ENCODE peak calls at places on chromosomes 1 and 21, in seven cellular contexts. One of them, this sample, is unnamed.

GRCh38 chr1:102952400-102952799 is 155.9 kb downstream of the COL11A1 start:
- DNase-seq in stimulated activated CD8-positive, alpha-beta memory T cell treated with anti-CD3 and anti-CD28 coated beads, Interleukin-4, amount 100 ng/mL, for 24 hours: no peak
- DNase-seq in small intestine: no peak
- DNase-seq in H9: no peak
- DNase-seq in ascending aorta: no peak
- DNase-seq in OCI-LY7: no peak
- DNase-seq in AG04449: no peak
- DNase-seq in this sample: no peak

GRCh38 chr1:78651247-78651646 is 1.6 kb downstream of the IFI44 start:
- DNase-seq in stimulated activated CD8-positive, alpha-beta memory T cell treated with anti-CD3 and anti-CD28 coated beads, Interleukin-4, amount 100 ng/mL, for 24 hours: no peak
- DNase-seq in small intestine: peak
- DNase-seq in H9: no peak
- DNase-seq in ascending aorta: no peak
- DNase-seq in OCI-LY7: no peak
- DNase-seq in AG04449: peak
- DNase-seq in this sample: peak

GRCh38 chr1:162026906-162027305 is 3.2 kb upstream of the OLFML2B start:
- DNase-seq in stimulated activated CD8-positive, alpha-beta memory T cell treated with anti-CD3 and anti-CD28 coated beads, Interleukin-4, amount 100 ng/mL, for 24 hours: no peak
- DNase-seq in small intestine: no peak
- DNase-seq in H9: no peak
- DNase-seq in ascending aorta: no peak
- DNase-seq in OCI-LY7: no peak
- DNase-seq in AG04449: no peak
- DNase-seq in this sample: no peak

GRCh38 chr1:152398812-152399698 is 15.0 kb downstream of the CRNN start:
- DNase-seq in stimulated activated CD8-positive, alpha-beta memory T cell treated with anti-CD3 and anti-CD28 coated beads, Interleukin-4, amount 100 ng/mL, for 24 hours: no peak
- DNase-seq in small intestine: peak
- DNase-seq in H9: no peak
- DNase-seq in ascending aorta: no peak
- DNase-seq in OCI-LY7: peak
- DNase-seq in AG04449: no peak
- DNase-seq in this sample: peak

GRCh38 chr21:39386194-39386593 is 37.3 kb upstream of the HMGN1 start:
- DNase-seq in stimulated activated CD8-positive, alpha-beta memory T cell treated with anti-CD3 and anti-CD28 coated beads, Interleukin-4, amount 100 ng/mL, for 24 hours: no peak
- DNase-seq in small intestine: no peak
- DNase-seq in H9: peak
- DNase-seq in ascending aorta: no peak
- DNase-seq in OCI-LY7: no peak
- DNase-seq in AG04449: no peak
- DNase-seq in this sample: peak

GRCh38 chr1:63405021-63405420 is 37.6 kb downstream of the ALG6 start:
- DNase-seq in stimulated activated CD8-positive, alpha-beta memory T cell treated with anti-CD3 and anti-CD28 coated beads, Interleukin-4, amount 100 ng/mL, for 24 hours: no peak
- DNase-seq in small intestine: no peak
- DNase-seq in H9: no peak
- DNase-seq in ascending aorta: no peak
- DNase-seq in OCI-LY7: no peak
- DNase-seq in AG04449: no peak
- DNase-seq in this sample: peak

GRCh38 chr21:14273736-14274538 is 58.0 kb downstream of the RBM11 start:
- DNase-seq in stimulated activated CD8-positive, alpha-beta memory T cell treated with anti-CD3 and anti-CD28 coated beads, Interleukin-4, amount 100 ng/mL, for 24 hours: no peak
- DNase-seq in small intestine: peak
- DNase-seq in H9: peak
- DNase-seq in ascending aorta: peak
- DNase-seq in OCI-LY7: no peak
- DNase-seq in AG04449: no peak
- DNase-seq in this sample: peak

GRCh38 chr21:38619865-38620513 is 121.7 kb upstream of the ERG start:
- DNase-seq in stimulated activated CD8-positive, alpha-beta memory T cell treated with anti-CD3 and anti-CD28 coated beads, Interleukin-4, amount 100 ng/mL, for 24 hours: no peak
- DNase-seq in small intestine: no peak
- DNase-seq in H9: no peak
- DNase-seq in ascending aorta: peak
- DNase-seq in OCI-LY7: no peak
- DNase-seq in AG04449: no peak
- DNase-seq in this sample: no peak

GRCh38 chr1:209565759-209566678 is 17.5 kb upstream of the CAMK1G start:
- DNase-seq in stimulated activated CD8-positive, alpha-beta memory T cell treated with anti-CD3 and anti-CD28 coated beads, Interleukin-4, amount 100 ng/mL, for 24 hours: peak
- DNase-seq in small intestine: peak
- DNase-seq in H9: peak
- DNase-seq in ascending aorta: peak
- DNase-seq in OCI-LY7: peak
- DNase-seq in AG04449: peak
- DNase-seq in this sample: peak

GRCh38 chr1:6743189-6744101 is 41.8 kb upstream of the CAMTA1 start:
- DNase-seq in stimulated activated CD8-positive, alpha-beta memory T cell treated with anti-CD3 and anti-CD28 coated beads, Interleukin-4, amount 100 ng/mL, for 24 hours: no peak
- DNase-seq in small intestine: no peak
- DNase-seq in H9: peak
- DNase-seq in ascending aorta: peak
- DNase-seq in OCI-LY7: no peak
- DNase-seq in AG04449: peak
- DNase-seq in this sample: no peak

GRCh38 chr1:217586586-217586985 is 44.3 kb downstream of the GPATCH2 start:
- DNase-seq in stimulated activated CD8-positive, alpha-beta memory T cell treated with anti-CD3 and anti-CD28 coated beads, Interleukin-4, amount 100 ng/mL, for 24 hours: no peak
- DNase-seq in small intestine: no peak
- DNase-seq in H9: no peak
- DNase-seq in ascending aorta: no peak
- DNase-seq in OCI-LY7: no peak
- DNase-seq in AG04449: no peak
- DNase-seq in this sample: no peak

GRCh38 chr1:243680861-243681260 is 169.2 kb downstream of the AKT3 start:
- DNase-seq in stimulated activated CD8-positive, alpha-beta memory T cell treated with anti-CD3 and anti-CD28 coated beads, Interleukin-4, amount 100 ng/mL, for 24 hours: no peak
- DNase-seq in small intestine: no peak
- DNase-seq in H9: no peak
- DNase-seq in ascending aorta: no peak
- DNase-seq in OCI-LY7: no peak
- DNase-seq in AG04449: peak
- DNase-seq in this sample: no peak

GRCh38 chr1:38003261-38004250 is 1.8 kb downstream of the FHL3 start:
- DNase-seq in stimulated activated CD8-positive, alpha-beta memory T cell treated with anti-CD3 and anti-CD28 coated beads, Interleukin-4, amount 100 ng/mL, for 24 hours: no peak
- DNase-seq in small intestine: no peak
- DNase-seq in H9: no peak
- DNase-seq in ascending aorta: peak
- DNase-seq in OCI-LY7: no peak
- DNase-seq in AG04449: no peak
- DNase-seq in this sample: no peak

GRCh38 chr1:151970641-151971040 is 23.0 kb downstream of the S100A10 start:
- DNase-seq in stimulated activated CD8-positive, alpha-beta memory T cell treated with anti-CD3 and anti-CD28 coated beads, Interleukin-4, amount 100 ng/mL, for 24 hours: no peak
- DNase-seq in small intestine: peak
- DNase-seq in H9: no peak
- DNase-seq in ascending aorta: no peak
- DNase-seq in OCI-LY7: no peak
- DNase-seq in AG04449: no peak
- DNase-seq in this sample: peak

GRCh38 chr1:151065089-151065645 is 5.0 kb downstream of the MLLT11 start:
- DNase-seq in stimulated activated CD8-positive, alpha-beta memory T cell treated with anti-CD3 and anti-CD28 coated beads, Interleukin-4, amount 100 ng/mL, for 24 hours: no peak
- DNase-seq in small intestine: no peak
- DNase-seq in H9: no peak
- DNase-seq in ascending aorta: no peak
- DNase-seq in OCI-LY7: no peak
- DNase-seq in AG04449: no peak
- DNase-seq in this sample: no peak

GRCh38 chr1:231962636-231963035 is 336.0 kb downstream of the DISC1 start:
- DNase-seq in stimulated activated CD8-positive, alpha-beta memory T cell treated with anti-CD3 and anti-CD28 coated beads, Interleukin-4, amount 100 ng/mL, for 24 hours: no peak
- DNase-seq in small intestine: no peak
- DNase-seq in H9: no peak
- DNase-seq in ascending aorta: no peak
- DNase-seq in OCI-LY7: no peak
- DNase-seq in AG04449: no peak
- DNase-seq in this sample: no peak

GRCh38 chr1:25094995-25095394 is 137.3 kb downstream of the SYF2 start:
- DNase-seq in stimulated activated CD8-positive, alpha-beta memory T cell treated with anti-CD3 and anti-CD28 coated beads, Interleukin-4, amount 100 ng/mL, for 24 hours: no peak
- DNase-seq in small intestine: no peak
- DNase-seq in H9: no peak
- DNase-seq in ascending aorta: no peak
- DNase-seq in OCI-LY7: no peak
- DNase-seq in AG04449: no peak
- DNase-seq in this sample: no peak

GRCh38 chr1:170586321-170586855 is 54.4 kb downstream of the GORAB start:
- DNase-seq in stimulated activated CD8-positive, alpha-beta memory T cell treated with anti-CD3 and anti-CD28 coated beads, Interleukin-4, amount 100 ng/mL, for 24 hours: no peak
- DNase-seq in small intestine: no peak
- DNase-seq in H9: no peak
- DNase-seq in ascending aorta: peak
- DNase-seq in OCI-LY7: no peak
- DNase-seq in AG04449: no peak
- DNase-seq in this sample: no peak

GRCh38 chr1:246785536-246786111 is 61.4 kb downstream of the SCCPDH start:
- DNase-seq in stimulated activated CD8-positive, alpha-beta memory T cell treated with anti-CD3 and anti-CD28 coated beads, Interleukin-4, amount 100 ng/mL, for 24 hours: no peak
- DNase-seq in small intestine: no peak
- DNase-seq in H9: peak
- DNase-seq in ascending aorta: no peak
- DNase-seq in OCI-LY7: no peak
- DNase-seq in AG04449: no peak
- DNase-seq in this sample: no peak

GRCh38 chr1:203219934-203220333 is 9.5 kb downstream of the CHIT1 start:
- DNase-seq in stimulated activated CD8-positive, alpha-beta memory T cell treated with anti-CD3 and anti-CD28 coated beads, Interleukin-4, amount 100 ng/mL, for 24 hours: no peak
- DNase-seq in small intestine: no peak
- DNase-seq in H9: peak
- DNase-seq in ascending aorta: no peak
- DNase-seq in OCI-LY7: no peak
- DNase-seq in AG04449: no peak
- DNase-seq in this sample: no peak

GRCh38 chr1:53526451-53527101 is 67.4 kb downstream of the DMRTB1 start:
- DNase-seq in stimulated activated CD8-positive, alpha-beta memory T cell treated with anti-CD3 and anti-CD28 coated beads, Interleukin-4, amount 100 ng/mL, for 24 hours: no peak
- DNase-seq in small intestine: no peak
- DNase-seq in H9: no peak
- DNase-seq in ascending aorta: peak
- DNase-seq in OCI-LY7: no peak
- DNase-seq in AG04449: peak
- DNase-seq in this sample: no peak

GRCh38 chr1:223189903-223190724 is 47.1 kb upstream of the TLR5 start:
- DNase-seq in stimulated activated CD8-positive, alpha-beta memory T cell treated with anti-CD3 and anti-CD28 coated beads, Interleukin-4, amount 100 ng/mL, for 24 hours: peak
- DNase-seq in small intestine: no peak
- DNase-seq in H9: no peak
- DNase-seq in ascending aorta: no peak
- DNase-seq in OCI-LY7: no peak
- DNase-seq in AG04449: no peak
- DNase-seq in this sample: no peak

GRCh38 chr1:4946343-4946742 is 291.9 kb downstream of the AJAP1 start:
- DNase-seq in stimulated activated CD8-positive, alpha-beta memory T cell treated with anti-CD3 and anti-CD28 coated beads, Interleukin-4, amount 100 ng/mL, for 24 hours: no peak
- DNase-seq in small intestine: no peak
- DNase-seq in H9: no peak
- DNase-seq in ascending aorta: no peak
- DNase-seq in OCI-LY7: no peak
- DNase-seq in AG04449: no peak
- DNase-seq in this sample: no peak

GRCh38 chr1:222250376-222250775 is 297.5 kb downstream of the HHIPL2 start:
- DNase-seq in stimulated activated CD8-positive, alpha-beta memory T cell treated with anti-CD3 and anti-CD28 coated beads, Interleukin-4, amount 100 ng/mL, for 24 hours: no peak
- DNase-seq in small intestine: no peak
- DNase-seq in H9: no peak
- DNase-seq in ascending aorta: no peak
- DNase-seq in OCI-LY7: no peak
- DNase-seq in AG04449: peak
- DNase-seq in this sample: no peak

GRCh38 chr1:34354367-34354766 is 177.7 kb downstream of the C1orf94 start:
- DNase-seq in stimulated activated CD8-positive, alpha-beta memory T cell treated with anti-CD3 and anti-CD28 coated beads, Interleukin-4, amount 100 ng/mL, for 24 hours: no peak
- DNase-seq in small intestine: no peak
- DNase-seq in H9: no peak
- DNase-seq in ascending aorta: no peak
- DNase-seq in OCI-LY7: no peak
- DNase-seq in AG04449: no peak
- DNase-seq in this sample: no peak

GRCh38 chr1:67771152-67771551 is 62.1 kb downstream of the GNG12 start:
- DNase-seq in stimulated activated CD8-positive, alpha-beta memory T cell treated with anti-CD3 and anti-CD28 coated beads, Interleukin-4, amount 100 ng/mL, for 24 hours: no peak
- DNase-seq in small intestine: peak
- DNase-seq in H9: no peak
- DNase-seq in ascending aorta: no peak
- DNase-seq in OCI-LY7: peak
- DNase-seq in AG04449: peak
- DNase-seq in this sample: peak

GRCh38 chr1:179369751-179370341 is 4.1 kb downstream of the AXDND1 start:
- DNase-seq in stimulated activated CD8-positive, alpha-beta memory T cell treated with anti-CD3 and anti-CD28 coated beads, Interleukin-4, amount 100 ng/mL, for 24 hours: no peak
- DNase-seq in small intestine: peak
- DNase-seq in H9: no peak
- DNase-seq in ascending aorta: no peak
- DNase-seq in OCI-LY7: peak
- DNase-seq in AG04449: peak
- DNase-seq in this sample: peak

GRCh38 chr1:89822109-89822962 is 1.5 kb downstream of the LRRC8D start:
- DNase-seq in stimulated activated CD8-positive, alpha-beta memory T cell treated with anti-CD3 and anti-CD28 coated beads, Interleukin-4, amount 100 ng/mL, for 24 hours: no peak
- DNase-seq in small intestine: peak
- DNase-seq in H9: peak
- DNase-seq in ascending aorta: no peak
- DNase-seq in OCI-LY7: peak
- DNase-seq in AG04449: no peak
- DNase-seq in this sample: peak

GRCh38 chr21:32306021-32306780 is 7.5 kb downstream of the MRAP start:
- DNase-seq in stimulated activated CD8-positive, alpha-beta memory T cell treated with anti-CD3 and anti-CD28 coated beads, Interleukin-4, amount 100 ng/mL, for 24 hours: no peak
- DNase-seq in small intestine: no peak
- DNase-seq in H9: peak
- DNase-seq in ascending aorta: no peak
- DNase-seq in OCI-LY7: no peak
- DNase-seq in AG04449: no peak
- DNase-seq in this sample: no peak

GRCh38 chr1:71745326-71745725 is 537.0 kb downstream of the NEGR1 start:
- DNase-seq in stimulated activated CD8-positive, alpha-beta memory T cell treated with anti-CD3 and anti-CD28 coated beads, Interleukin-4, amount 100 ng/mL, for 24 hours: no peak
- DNase-seq in small intestine: no peak
- DNase-seq in H9: no peak
- DNase-seq in ascending aorta: no peak
- DNase-seq in OCI-LY7: no peak
- DNase-seq in AG04449: no peak
- DNase-seq in this sample: no peak

GRCh38 chr1:8242498-8242897 is 75.4 kb upstream of the SLC45A1 start:
- DNase-seq in stimulated activated CD8-positive, alpha-beta memory T cell treated with anti-CD3 and anti-CD28 coated beads, Interleukin-4, amount 100 ng/mL, for 24 hours: no peak
- DNase-seq in small intestine: no peak
- DNase-seq in H9: no peak
- DNase-seq in ascending aorta: no peak
- DNase-seq in OCI-LY7: no peak
- DNase-seq in AG04449: no peak
- DNase-seq in this sample: no peak

GRCh38 chr1:24830680-24831272 is 85.5 kb downstream of the CLIC4 start:
- DNase-seq in stimulated activated CD8-positive, alpha-beta memory T cell treated with anti-CD3 and anti-CD28 coated beads, Interleukin-4, amount 100 ng/mL, for 24 hours: no peak
- DNase-seq in small intestine: peak
- DNase-seq in H9: no peak
- DNase-seq in ascending aorta: no peak
- DNase-seq in OCI-LY7: peak
- DNase-seq in AG04449: no peak
- DNase-seq in this sample: peak

GRCh38 chr1:76254165-76255043 is 179.9 kb downstream of the ST6GALNAC3 start:
- DNase-seq in stimulated activated CD8-positive, alpha-beta memory T cell treated with anti-CD3 and anti-CD28 coated beads, Interleukin-4, amount 100 ng/mL, for 24 hours: no peak
- DNase-seq in small intestine: no peak
- DNase-seq in H9: no peak
- DNase-seq in ascending aorta: no peak
- DNase-seq in OCI-LY7: no peak
- DNase-seq in AG04449: no peak
- DNase-seq in this sample: no peak